ENCODE peak calls at places on chromosomes 12 and 14, in six cellular contexts. Q is K562, R is spleen, A is IMR-90, E is A549, J is neuronal stem cell. H is an unnamed sample.

GRCh38 chr12:104721065-104721458 is 237.0 kb downstream of the SLC41A2 start:
- DNase-seq in Q (no peak), R (no peak), A (no peak), E (no peak), J (no peak), H (no peak)

GRCh38 chr12:95763809-95764253 is 26.7 kb downstream of the NTN4 start:
- DNase-seq in Q (no peak), R (no peak), A (peak), E (peak), J (no peak), H (no peak)

GRCh38 chr14:60266021-60266937 is 17.3 kb downstream of the PPM1A start:
- DNase-seq in Q (peak), R (no peak), A (no peak), E (peak), J (no peak), H (no peak)

GRCh38 chr12:57149309-57149900 is 2.0 kb upstream of the LRP1-AS start:
- DNase-seq in Q (no peak), R (no peak), A (peak), E (no peak), J (no peak), H (no peak)

GRCh38 chr12:1313906-1314305 is 280.5 kb downstream of the FBXL14 start:
- DNase-seq in Q (no peak), R (no peak), A (no peak), E (no peak), J (no peak), H (no peak)

GRCh38 chr12:54054442-54055332 is 1.1 kb downstream of the HOXC4 start:
- DNase-seq in Q (no peak), R (no peak), A (no peak), E (no peak), J (no peak), H (no peak)

GRCh38 chr12:45725631-45726593 is 3.6 kb upstream of the ARID2 start:
- DNase-seq in Q (peak), R (peak), A (peak), E (peak), J (peak), H (no peak)

GRCh38 chr12:105882404-105882803 is 256.4 kb downstream of the NUAK1 start:
- DNase-seq in Q (no peak), R (no peak), A (no peak), E (no peak), J (no peak), H (no peak)

GRCh38 chr14:106507354-106507753 is 981.0 kb downstream of the TMEM121 start:
- DNase-seq in Q (no peak), R (no peak), A (no peak), E (no peak), J (no peak), H (no peak)

GRCh38 chr12:115838952-115839351 is 438.5 kb downstream of the MED13L start:
- DNase-seq in Q (no peak), R (no peak), A (no peak), E (no peak), J (no peak), H (no peak)

GRCh38 chr12:94872007-94872653 is 131.4 kb downstream of the NDUFA12 start:
- DNase-seq in Q (no peak), R (no peak), A (no peak), E (no peak), J (no peak), H (no peak)

GRCh38 chr12:93571360-93571853 is 1.1 kb upstream of the SOCS2 start:
- DNase-seq in Q (peak), R (peak), A (peak), E (peak), J (peak), H (no peak)

GRCh38 chr14:38389666-38390065 is 133.8 kb upstream of the CLEC14A start:
- DNase-seq in Q (no peak), R (no peak), A (peak), E (no peak), J (no peak), H (no peak)

GRCh38 chr12:307406-307805 is 44.8 kb upstream of the SLC6A13 start:
- DNase-seq in Q (no peak), R (no peak), A (no peak), E (no peak), J (no peak), H (no peak)

GRCh38 chr12:21989819-21990412 is 48.7 kb upstream of the ABCC9 start:
- DNase-seq in Q (no peak), R (no peak), A (peak), E (no peak), J (no peak), H (no peak)

GRCh38 chr14:39050389-39050788 is 52.6 kb downstream of the SEC23A start:
- DNase-seq in Q (no peak), R (no peak), A (peak), E (no peak), J (no peak), H (peak)

GRCh38 chr12:47902131-47902639 is 2.6 kb downstream of the VDR start:
- DNase-seq in Q (no peak), R (no peak), A (no peak), E (no peak), J (no peak), H (no peak)

GRCh38 chr12:47904647-47905312 is at the start of gene VDR:
- DNase-seq in Q (peak), R (peak), A (peak), E (peak), J (peak), H (peak)

GRCh38 chr12:47903151-47903611 is 1.6 kb downstream of the VDR start:
- DNase-seq in Q (peak), R (no peak), A (peak), E (no peak), J (no peak), H (peak)

GRCh38 chr12:47905313-47905730 is 528 bp upstream of the VDR start:
- DNase-seq in Q (no peak), R (peak), A (no peak), E (no peak), J (no peak), H (no peak)

GRCh38 chr12:47903927-47904646 is 707 bp downstream of the VDR start:
- DNase-seq in Q (peak), R (peak), A (peak), E (peak), J (no peak), H (peak)
- H3K27ac ChIP-seq in Q (no peak), R (peak), A (peak), E (peak), J (no peak), H (peak)

GRCh38 chr14:68974759-68975347 is 4.2 kb downstream of the ACTN1 start:
- DNase-seq in Q (no peak), R (no peak), A (no peak), E (no peak), J (no peak), H (no peak)

GRCh38 chr14:68973639-68974038 is 5.5 kb downstream of the ACTN1 start:
- DNase-seq in Q (no peak), R (peak), A (no peak), E (no peak), J (no peak), H (no peak)

GRCh38 chr14:68976160-68977067 is 2.7 kb downstream of the ACTN1 start:
- DNase-seq in Q (no peak), R (peak), A (peak), E (no peak), J (no peak), H (no peak)

GRCh38 chr14:68977137-68977740 is 1.9 kb downstream of the ACTN1 start:
- DNase-seq in Q (no peak), R (peak), A (no peak), E (no peak), J (peak), H (no peak)

GRCh38 chr14:68975667-68976066 is 3.4 kb downstream of the ACTN1 start:
- DNase-seq in Q (no peak), R (no peak), A (peak), E (no peak), J (no peak), H (no peak)
- H3K4me3 ChIP-seq in Q (no peak), R (no peak), A (peak), E (peak), J (no peak), H (peak)

DNA sequence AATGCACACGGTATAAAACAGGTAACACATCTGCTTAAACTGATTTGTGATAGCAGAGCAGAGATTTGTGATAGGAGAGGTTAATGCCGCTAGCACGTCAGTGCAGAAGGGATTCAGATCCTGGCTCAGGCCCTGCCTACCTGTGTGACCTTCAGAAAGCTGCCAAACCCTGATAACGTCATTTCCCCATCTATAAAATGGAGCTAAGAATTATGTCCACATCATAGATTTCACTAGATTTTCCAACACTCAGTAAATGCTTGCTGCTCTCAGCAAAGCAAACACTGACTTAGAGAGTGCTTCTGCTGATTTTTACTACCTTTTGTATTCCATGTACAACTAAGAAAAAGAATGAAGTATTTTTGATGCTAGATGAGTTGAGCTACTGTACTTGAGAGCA is 261.5 kb downstream of the ITPR2 start:
- DNase-seq in Q (no peak), R (no peak), A (no peak), E (no peak), J (no peak), H (no peak)
- H3K27ac ChIP-seq in Q (no peak), R (no peak), A (no peak), E (no peak), J (no peak), H (no peak)

DNA sequence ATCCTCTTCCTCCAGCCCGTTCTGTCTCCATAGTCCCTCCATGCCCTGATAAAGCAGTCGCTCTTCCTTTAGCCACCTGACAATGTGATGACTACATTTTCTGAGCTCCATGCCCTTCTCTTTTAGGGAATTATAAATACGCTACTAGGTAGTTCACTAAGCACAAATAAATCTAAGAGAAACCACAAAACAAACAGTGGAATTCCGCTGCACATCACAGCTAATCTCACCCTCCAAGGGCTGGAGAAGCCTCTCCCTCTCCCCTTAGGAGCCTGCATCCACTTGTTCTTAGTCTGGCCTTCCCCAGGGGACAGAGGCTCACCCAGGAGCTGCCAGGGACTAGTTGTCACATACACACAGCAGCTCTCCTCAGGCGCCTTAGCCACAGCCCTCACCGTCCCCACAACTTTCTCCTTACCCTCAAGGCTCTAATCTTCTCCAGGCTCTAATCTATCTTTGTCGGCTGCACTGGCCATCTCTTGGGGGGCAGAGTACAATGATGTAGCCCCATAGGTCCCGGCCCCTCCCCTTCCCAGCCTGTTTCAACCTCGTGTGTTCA is 55.9 kb upstream of the GPR68 start:
- DNase-seq in Q (no peak), R (peak), A (peak), E (no peak), J (no peak), H (no peak)
- H3K4me3 ChIP-seq in Q (no peak), R (no peak), A (no peak), E (no peak), J (no peak), H (no peak)

GRCh38 chr12:26939192-26939832 is 1.0 kb downstream of the FGFR1OP2 start:
- DNase-seq in Q (no peak), R (no peak), A (peak), E (no peak), J (no peak), H (no peak)
- H3K27ac ChIP-seq in Q (peak), R (peak), A (peak), E (peak), J (no peak), H (peak)

GRCh38 chr12:32532951-32533350 is 133.6 kb downstream of the FGD4 start:
- DNase-seq in Q (no peak), R (no peak), A (no peak), E (no peak), J (no peak), H (no peak)

GRCh38 chr12:32536000-32536345 is 136.6 kb downstream of the FGD4 start:
- DNase-seq in Q (no peak), R (no peak), A (no peak), E (no peak), J (no peak), H (no peak)

GRCh38 chr12:32534698-32535097 is 135.3 kb downstream of the FGD4 start:
- DNase-seq in Q (no peak), R (no peak), A (no peak), E (no peak), J (no peak), H (no peak)

GRCh38 chr12:32533971-32534590 is 134.7 kb downstream of the FGD4 start:
- DNase-seq in Q (no peak), R (no peak), A (peak), E (peak), J (no peak), H (peak)

GRCh38 chr12:32535260-32535999 is 136.1 kb downstream of the FGD4 start:
- DNase-seq in Q (peak), R (peak), A (peak), E (peak), J (no peak), H (no peak)
- H3K4me3 ChIP-seq in Q (no peak), R (peak), A (peak), E (peak), J (no peak), H (peak)

DNA sequence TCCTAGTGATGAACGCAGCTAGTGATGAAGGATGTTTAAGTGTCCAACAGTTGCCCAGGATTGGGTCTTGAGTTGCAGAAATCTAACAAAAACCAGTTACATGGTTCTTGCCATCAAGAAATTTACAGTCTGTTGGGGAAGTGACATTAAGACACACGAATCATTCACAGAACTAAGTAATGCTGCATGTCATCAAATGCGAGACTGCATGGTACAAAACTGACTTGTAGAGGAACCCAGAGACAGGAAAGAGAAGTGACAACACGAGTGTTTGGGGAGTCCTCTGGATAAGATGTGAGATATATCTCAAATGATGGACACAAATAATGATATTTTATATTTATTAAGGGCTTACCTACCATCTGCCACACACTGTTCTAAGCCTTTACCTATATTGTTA is 6.1 kb upstream of the SYNE3 start:
- DNase-seq in Q (no peak), R (no peak), A (no peak), E (no peak), J (no peak), H (no peak)
- H3K27ac ChIP-seq in Q (no peak), R (peak), A (no peak), E (no peak), J (no peak), H (peak)

GRCh38 chr12:80712866-80713265 is 3.8 kb upstream of the MYF5 start:
- DNase-seq in Q (no peak), R (no peak), A (no peak), E (no peak), J (no peak), H (no peak)
- H3K4me3 ChIP-seq in Q (no peak), R (no peak), A (no peak), E (no peak), J (no peak), H (no peak)